ENCODE peak calls at places on chromosomes 3 and 15, in seven cellular contexts. J is GM12878, N is HCT116, H is SK-N-SH, G is K562, R is HepG2, U is H1. A is an unnamed sample.

GRCh38 chr15:95864467-95864886 is 466.0 kb upstream of the NR2F2 start:
- DNase-seq in J (peak), N (no peak), H (no peak), G (no peak), R (no peak), U (no peak), A (no peak)

GRCh38 chr3:17111556-17111955 is 226.8 kb downstream of the PLCL2 start:
- DNase-seq in J (no peak), N (no peak), H (no peak), G (no peak), R (no peak), U (no peak), A (no peak)

GRCh38 chr15:73021139-73021621 is 31.1 kb upstream of the NEO1 start:
- DNase-seq in J (no peak), N (no peak), H (no peak), G (no peak), R (no peak), U (peak), A (no peak)

GRCh38 chr3:49723301-49723630 is 485 bp downstream of the GMPPB start:
- DNase-seq in J (no peak), N (peak), H (peak), G (peak), R (peak), U (no peak), A (peak)

GRCh38 chr3:30964612-30965011 is 70.2 kb upstream of the GADL1 start:
- DNase-seq in J (peak), N (no peak), H (no peak), G (no peak), R (no peak), U (no peak), A (no peak)

GRCh38 chr3:126317029-126317996 is 39.9 kb downstream of the KLF15 start:
- DNase-seq in J (no peak), N (no peak), H (no peak), G (no peak), R (no peak), U (no peak), A (no peak)

GRCh38 chr3:15102256-15102655 is 3.3 kb upstream of the RBSN start:
- DNase-seq in J (no peak), N (no peak), H (no peak), G (no peak), R (no peak), U (no peak), A (no peak)

GRCh38 chr3:105006164-105006563 is 360.5 kb upstream of the ALCAM start:
- DNase-seq in J (no peak), N (no peak), H (no peak), G (no peak), R (no peak), U (no peak), A (no peak)

GRCh38 chr3:117355566-117355965 is 646.0 kb downstream of the TUSC7 start:
- DNase-seq in J (no peak), N (no peak), H (peak), G (no peak), R (peak), U (no peak), A (no peak)

GRCh38 chr3:53023072-53023823 is 22.6 kb downstream of the SFMBT1 start:
- DNase-seq in J (no peak), N (no peak), H (peak), G (no peak), R (no peak), U (no peak), A (peak)

GRCh38 chr15:42021593-42021992 is 751 bp upstream of the PLA2G4E start:
- DNase-seq in J (no peak), N (no peak), H (no peak), G (no peak), R (no peak), U (no peak), A (no peak)

GRCh38 chr3:56862352-56863062 is 60.8 kb upstream of the ARHGEF3 start:
- DNase-seq in J (no peak), N (no peak), H (no peak), G (no peak), R (peak), U (no peak), A (no peak)

GRCh38 chr15:59917504-59918157 is 86.5 kb upstream of the FOXB1 start:
- DNase-seq in J (peak), N (peak), H (peak), G (peak), R (peak), U (peak), A (peak)
- TF ChIP-seq JUND in J (no peak), N (no peak), H (no peak), G (no peak), R (no peak), U (peak), A (no peak)

DNA sequence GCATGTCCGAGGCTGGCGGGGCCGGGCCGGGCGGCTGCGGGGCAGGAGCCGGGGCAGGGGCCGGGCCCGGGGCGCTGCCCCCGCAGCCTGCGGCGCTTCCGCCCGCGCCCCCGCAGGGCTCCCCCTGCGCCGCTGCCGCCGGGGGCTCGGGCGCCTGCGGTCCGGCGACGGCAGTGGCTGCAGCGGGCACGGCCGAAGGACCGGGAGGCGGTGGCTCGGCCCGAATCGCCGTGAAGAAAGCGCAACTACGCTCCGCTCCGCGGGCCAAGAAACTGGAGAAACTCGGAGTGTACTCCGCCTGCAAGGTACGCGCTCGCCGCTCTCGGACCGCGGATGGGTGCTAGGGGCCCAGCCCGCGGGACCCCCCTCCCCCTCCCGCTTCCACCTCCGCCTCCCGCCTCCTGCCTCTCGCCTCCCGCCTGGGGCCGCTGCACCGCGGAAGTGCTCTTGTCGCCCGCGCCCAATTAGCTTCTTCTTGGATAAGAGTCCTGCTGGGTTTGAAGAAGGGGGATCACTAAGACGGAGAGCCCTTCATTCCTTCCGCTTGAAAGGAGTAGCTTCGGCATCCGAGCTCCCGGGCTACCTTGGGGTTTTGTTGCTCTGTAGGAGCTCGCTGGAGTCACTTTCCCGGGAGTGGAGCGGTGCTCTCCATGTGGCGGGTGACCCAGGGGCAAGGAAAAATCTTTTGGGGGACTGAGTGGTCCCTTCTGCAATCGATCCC is 390 bp downstream of the KAT2B start:
- DNase-seq in J (no peak), N (peak), H (peak), G (peak), R (peak), U (no peak), A (peak)
- TF ChIP-seq JUND in J (no peak), N (no peak), H (no peak), G (peak), R (no peak), U (no peak), A (no peak)

GRCh38 chr3:54999159-54999558 is 71.3 kb upstream of the LRTM1 start:
- DNase-seq in J (no peak), N (no peak), H (no peak), G (peak), R (peak), U (peak), A (peak)

GRCh38 chr3:55002416-55002930 is 74.6 kb upstream of the LRTM1 start:
- DNase-seq in J (no peak), N (no peak), H (no peak), G (no peak), R (no peak), U (no peak), A (no peak)

GRCh38 chr3:54999801-55000200 is 71.9 kb upstream of the LRTM1 start:
- DNase-seq in J (no peak), N (no peak), H (no peak), G (no peak), R (no peak), U (no peak), A (no peak)

GRCh38 chr3:55000946-55001345 is 73.1 kb upstream of the LRTM1 start:
- DNase-seq in J (no peak), N (no peak), H (no peak), G (no peak), R (no peak), U (no peak), A (no peak)

DNA sequence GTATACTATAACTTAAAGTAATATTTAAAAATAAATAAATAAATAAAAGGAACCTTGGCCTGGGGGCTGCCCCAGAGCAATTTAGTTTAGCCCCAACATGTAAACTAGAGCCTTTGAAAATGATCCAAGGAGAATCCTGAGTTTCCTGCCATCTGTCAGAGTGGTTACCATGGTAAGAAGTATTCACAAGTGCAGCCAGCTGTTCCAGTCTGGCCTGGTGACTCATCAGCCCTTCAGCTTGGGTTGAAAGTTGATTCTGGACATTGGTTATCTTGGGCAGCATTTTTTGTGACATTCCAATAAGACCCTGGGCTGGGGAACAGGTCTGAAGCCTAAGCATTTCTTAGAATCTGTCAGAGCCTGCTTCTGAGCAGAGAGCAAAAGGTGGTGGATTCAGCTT is 72.7 kb upstream of the LRTM1 start:
- DNase-seq in J (no peak), N (no peak), H (peak), G (no peak), R (no peak), U (no peak), A (peak)
- TF ChIP-seq JUND in J (no peak), N (no peak), H (peak), G (no peak), R (no peak), U (peak), A (no peak)

GRCh38 chr15:99442268-99442897 is 123.4 kb upstream of the MEF2A start:
- DNase-seq in J (no peak), N (peak), H (peak), G (no peak), R (no peak), U (no peak), A (no peak)
- TF ChIP-seq JUND in J (no peak), N (no peak), H (peak), G (no peak), R (no peak), U (no peak), A (no peak)

GRCh38 chr15:93196136-93196670 is 107.2 kb upstream of the RGMA start:
- DNase-seq in J (no peak), N (no peak), H (no peak), G (no peak), R (no peak), U (no peak), A (no peak)

GRCh38 chr15:93203036-93203435 is 114.0 kb upstream of the RGMA start:
- DNase-seq in J (no peak), N (no peak), H (no peak), G (no peak), R (no peak), U (no peak), A (no peak)

GRCh38 chr15:93201940-93202339 is 112.9 kb upstream of the RGMA start:
- DNase-seq in J (no peak), N (no peak), H (no peak), G (no peak), R (no peak), U (no peak), A (no peak)

GRCh38 chr15:93202405-93202804 is 113.4 kb upstream of the RGMA start:
- DNase-seq in J (no peak), N (no peak), H (no peak), G (no peak), R (no peak), U (no peak), A (no peak)

GRCh38 chr15:93200448-93201226 is 111.6 kb upstream of the RGMA start:
- DNase-seq in J (no peak), N (no peak), H (no peak), G (no peak), R (no peak), U (no peak), A (no peak)
- TF ChIP-seq JUND in J (no peak), N (no peak), H (no peak), G (no peak), R (no peak), U (no peak), A (no peak)

DNA sequence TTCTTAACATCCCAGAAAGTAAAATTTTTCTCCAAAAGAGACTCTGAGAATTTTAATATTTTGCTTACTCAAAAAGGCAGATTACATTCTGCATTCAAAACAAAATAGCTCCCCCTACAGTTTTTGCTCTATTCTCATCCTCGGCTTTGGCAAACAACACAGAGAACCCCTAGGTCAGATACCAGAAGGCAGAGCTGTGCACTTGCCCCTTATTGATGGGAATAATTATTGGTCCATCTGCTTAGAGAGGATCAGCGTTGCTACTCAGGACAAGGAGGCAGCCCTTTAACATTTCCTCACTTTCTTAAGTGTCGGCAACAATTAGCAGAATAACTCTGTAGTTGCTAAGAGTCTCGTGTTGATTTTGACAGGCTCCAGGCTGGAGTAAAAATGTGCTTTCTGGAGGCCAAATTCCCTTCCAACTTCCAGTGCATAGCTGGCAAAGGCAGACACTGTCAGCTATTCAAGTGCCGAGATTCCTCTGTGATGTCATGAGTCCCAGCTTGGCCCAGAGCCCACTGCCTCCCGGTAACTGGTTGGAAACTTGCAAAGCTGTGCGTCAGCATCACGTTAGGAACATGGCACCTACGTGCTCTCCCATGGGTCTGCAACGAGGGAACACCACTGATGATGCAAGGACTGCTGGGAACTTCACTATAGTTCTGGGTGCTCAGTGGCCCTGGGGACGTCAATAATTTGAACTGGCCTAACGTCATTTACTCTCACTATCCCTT is 482.7 kb upstream of the ADAMTS9 start:
- DNase-seq in J (no peak), N (no peak), H (peak), G (peak), R (no peak), U (no peak), A (peak)
- TF ChIP-seq JUND in J (no peak), N (no peak), H (no peak), G (no peak), R (no peak), U (no peak), A (no peak)

DNA sequence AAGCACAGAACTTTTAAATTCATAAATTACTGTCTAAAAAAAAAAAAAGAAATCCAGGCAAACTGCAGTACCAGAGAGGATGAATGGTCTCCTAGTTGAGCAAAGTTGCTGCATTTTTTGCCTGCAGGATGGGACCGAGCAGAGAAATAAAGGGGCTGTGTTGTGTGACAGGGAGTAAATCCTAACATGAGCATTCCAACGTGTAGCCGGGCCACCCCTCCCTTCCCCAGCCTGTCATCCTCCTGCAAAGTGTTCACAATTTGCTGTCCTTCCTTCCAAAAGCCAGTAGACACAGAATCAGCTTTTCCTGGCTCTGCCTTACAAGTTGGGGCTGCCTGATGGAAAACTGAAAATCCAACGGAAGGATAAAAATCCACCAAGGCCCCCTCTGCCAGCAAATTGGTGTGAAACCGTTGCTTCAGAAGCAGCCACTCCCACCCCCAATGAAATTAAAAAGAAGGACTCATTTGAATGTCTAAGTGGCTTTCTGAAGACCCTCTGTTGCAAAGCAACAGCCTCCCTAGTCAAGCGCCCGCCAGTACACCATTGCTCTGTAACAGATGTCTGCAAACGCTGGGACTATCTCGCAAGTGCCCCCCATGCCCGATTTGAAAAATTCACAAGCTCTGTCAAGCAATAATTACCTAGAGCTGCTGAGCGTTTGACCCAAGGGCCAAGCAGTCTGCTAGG is 710 bp downstream of the FRMD4B start:
- DNase-seq in J (no peak), N (no peak), H (no peak), G (no peak), R (no peak), U (no peak), A (no peak)
- TF ChIP-seq JUND in J (no peak), N (no peak), H (no peak), G (no peak), R (no peak), U (no peak), A (no peak)

DNA sequence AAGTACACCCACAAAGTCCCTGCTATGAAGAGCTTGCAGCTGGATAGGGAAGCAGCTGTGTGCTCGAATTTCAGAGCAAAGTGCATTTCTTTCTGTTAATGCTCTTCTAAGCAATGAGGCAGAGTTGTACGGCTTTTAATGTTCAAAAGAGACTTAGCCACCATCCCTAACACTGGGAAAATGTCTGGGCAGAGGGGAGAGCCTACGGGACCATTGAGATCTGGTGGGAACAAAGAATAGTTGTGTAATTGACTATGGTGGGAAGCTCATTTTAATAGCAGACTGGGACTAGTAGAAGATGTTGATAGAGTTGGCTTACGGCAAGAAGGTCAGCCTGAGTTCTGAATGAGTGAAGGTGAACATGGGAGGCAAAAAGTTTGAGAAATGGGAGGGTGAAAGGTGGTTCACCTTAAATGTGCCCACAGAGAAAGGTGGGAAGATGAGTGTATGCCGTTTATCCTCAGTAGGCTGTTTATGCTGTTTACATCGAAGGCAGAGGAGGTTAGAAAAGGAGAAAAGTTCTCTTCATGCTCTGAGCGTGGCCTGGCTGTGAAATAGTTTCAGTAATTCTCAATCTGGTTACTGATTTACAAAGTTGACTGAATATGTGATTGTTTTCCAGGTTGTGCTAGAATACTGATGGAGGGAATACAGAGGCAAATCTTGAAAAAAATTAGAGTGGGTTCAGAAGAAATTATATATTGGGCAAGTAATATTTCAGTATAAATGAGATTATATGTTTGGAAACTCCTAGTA is 22.9 kb upstream of the UTS2B start:
- DNase-seq in J (no peak), N (no peak), H (no peak), G (no peak), R (peak), U (no peak), A (no peak)
- TF ChIP-seq JUND in J (no peak), N (no peak), H (no peak), G (no peak), R (no peak), U (no peak), A (no peak)

A was measured in T47D.